ENCODE peak calls at places on chromosomes 6 and 20, in four cellular contexts. X, F, O and N are unnamed samples.

GRCh38 chr20:53828673-53829085 is 235.0 kb upstream of the ZNF217 start:
- DNase-seq in F (no peak), O (no peak), X (peak), N (peak)

GRCh38 chr6:145772846-145773245 is 37.5 kb upstream of the EPM2A start:
- DNase-seq in O (no peak), F (peak), X (no peak), N (no peak)

GRCh38 chr6:26003102-26003694 is 40.6 kb downstream of the TRIM38 start:
- DNase-seq in X (peak), F (peak), O (peak), N (no peak)

GRCh38 chr20:62945771-62946339 is 6.7 kb upstream of the SLC17A9 start:
- DNase-seq in X (no peak), F (no peak), O (no peak), N (no peak)

GRCh38 chr20:34931771-34932170 is 23.8 kb downstream of the GSS start:
- DNase-seq in X (no peak), F (no peak), O (no peak), N (no peak)

GRCh38 chr6:159852877-159853276 is 37.9 kb upstream of the MAS1 start:
- DNase-seq in O (no peak), X (no peak), F (no peak), N (no peak)

GRCh38 chr6:168905451-168906090 is 348.1 kb downstream of the THBS2 start:
- DNase-seq in X (no peak), F (no peak), O (no peak), N (no peak)

GRCh38 chr20:2387180-2387577 is 6.5 kb downstream of the TGM6 start:
- DNase-seq in X (peak), F (peak), O (peak), N (peak)

GRCh38 chr6:3617192-3617631 is 134.3 kb downstream of the PXDC1 start:
- DNase-seq in X (no peak), F (no peak), O (no peak), N (no peak)

GRCh38 chr20:32355417-32355841 is 2.7 kb upstream of the ASXL1 start:
- DNase-seq in X (no peak), F (peak), O (no peak), N (no peak)

GRCh38 chr6:52103661-52104060 is 16.2 kb upstream of the PKHD1 start:
- DNase-seq in O (no peak), X (no peak), F (no peak), N (no peak)

GRCh38 chr6:37308084-37308817 is 45.5 kb upstream of the RNF8 start:
- DNase-seq in F (no peak), O (no peak), X (no peak), N (no peak)

GRCh38 chr20:10263385-10264165 is 44.9 kb downstream of the SNAP25 start:
- DNase-seq in O (no peak), X (no peak), F (peak), N (no peak)

GRCh38 chr6:89122625-89123024 is 4.8 kb upstream of the SRSF12 start:
- DNase-seq in F (peak), O (peak), X (no peak), N (peak)

GRCh38 chr6:41462980-41463930 is 82.9 kb upstream of the FOXP4 start:
- DNase-seq in O (peak), X (peak), F (peak), N (peak)
- TF ChIP-seq ELF1 in O (no peak), X (no peak), F (no peak), N (no peak)

DNA sequence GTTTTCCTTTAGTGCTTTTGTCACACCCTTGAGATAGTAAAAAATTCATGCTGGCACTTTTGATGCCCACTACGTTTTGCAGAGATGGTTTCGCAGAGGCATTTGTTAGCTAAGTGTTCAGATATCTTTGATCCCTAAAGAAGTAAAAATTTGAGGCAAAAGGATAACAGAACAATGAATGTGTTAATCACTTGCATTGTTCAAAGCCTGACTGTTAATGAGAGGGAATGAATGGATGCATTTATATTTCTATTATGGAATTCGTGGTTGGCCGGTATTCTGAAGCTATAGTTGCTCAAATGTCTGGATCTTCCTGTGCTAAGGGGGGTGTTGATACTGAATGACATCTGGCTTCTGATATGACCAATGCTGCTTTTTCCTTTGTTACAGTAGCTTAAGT is 8.9 kb downstream of the BTBD3 start:
- DNase-seq in O (no peak), F (no peak), X (no peak), N (no peak)
- TF ChIP-seq ELF1 in O (no peak), F (no peak), X (no peak), N (no peak)

GRCh38 chr20:56974499-56975250 is 291.8 kb downstream of the BMP7 start:
- DNase-seq in F (peak), O (no peak), X (peak), N (peak)
- TF ChIP-seq ELF1 in F (no peak), O (no peak), X (no peak), N (no peak)

GRCh38 chr6:33278392-33278741 is 1.4 kb downstream of the B3GALT4 start:
- DNase-seq in O (no peak), X (no peak), F (no peak), N (no peak)

GRCh38 chr6:33279257-33279695 is 2.4 kb downstream of the B3GALT4 start:
- DNase-seq in O (no peak), F (no peak), X (no peak), N (no peak)

GRCh38 chr6:33279971-33280511 is 3.1 kb downstream of the B3GALT4 start:
- DNase-seq in F (peak), O (peak), X (peak), N (peak)

GRCh38 chr6:33278810-33279209 is 1.9 kb downstream of the B3GALT4 start:
- DNase-seq in F (no peak), X (no peak), O (no peak), N (no peak)

GRCh38 chr6:33280539-33280938 is 3.6 kb downstream of the B3GALT4 start:
- DNase-seq in F (no peak), O (no peak), X (no peak), N (no peak)
- TF ChIP-seq ELF1 in F (no peak), O (no peak), X (no peak), N (no peak)

DNA sequence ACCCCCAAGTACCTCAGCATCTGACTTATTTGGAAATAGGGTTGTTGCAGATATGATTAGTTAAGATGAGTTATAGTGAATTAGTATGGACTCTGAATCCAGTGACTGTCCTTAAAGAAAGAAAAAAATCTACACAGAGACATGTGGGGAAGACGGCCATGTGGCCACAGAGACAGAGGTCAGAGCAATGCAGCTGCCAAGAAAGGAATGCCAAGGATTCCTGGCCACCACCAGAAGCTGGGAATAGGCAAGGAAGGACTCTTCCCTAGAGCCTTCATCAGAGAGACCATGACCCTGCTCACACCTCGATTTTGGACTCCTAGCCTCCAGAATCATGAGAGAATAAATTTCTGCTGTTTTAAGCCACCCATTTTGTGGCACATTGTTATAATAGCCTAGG is 81.8 kb downstream of the FYN start:
- DNase-seq in X (no peak), O (no peak), F (no peak), N (no peak)
- TF ChIP-seq ELF1 in X (no peak), O (no peak), F (no peak), N (no peak)

GRCh38 chr6:33856655-33857054 is 52.9 kb upstream of the MLN start:
- DNase-seq in O (no peak), F (no peak), X (no peak), N (no peak)
- TF ChIP-seq ELF1 in O (no peak), F (no peak), X (no peak), N (no peak)